ENCODE peak calls at places on chromosomes 16 and 17, in nine cellular contexts. U, V, Y, I, D, G, N, K and O are unnamed samples.

GRCh38 chr17:58329035-58329807 is 626 bp upstream of the TSPOAP1 start:
- DNase-seq in U (peak; percentile 62), V (no peak), Y (no peak), I (peak; percentile 78), D (no peak), G (peak; percentile 50), N (no peak), K (no peak), O (no peak)

GRCh38 chr16:27823438-27823820 is 240.1 kb downstream of the GSG1L start:
- DNase-seq in U (no peak), V (no peak), Y (no peak), I (no peak), D (no peak), G (no peak), N (no peak), K (no peak), O (no peak)

GRCh38 chr16:25501530-25502255 is 190.1 kb upstream of the HS3ST4 start:
- DNase-seq in U (no peak), V (no peak), Y (no peak), I (no peak), D (no peak), G (no peak), N (no peak), K (no peak), O (no peak)

GRCh38 chr17:4558311-4558972 is 1.9 kb downstream of the GGT6 start:
- DNase-seq in U (no peak), V (no peak), Y (no peak), I (no peak), D (no peak), G (no peak), N (no peak), K (no peak), O (no peak)

GRCh38 chr16:15494231-15494630 is 59.8 kb downstream of the BMERB1 start:
- DNase-seq in U (no peak), V (peak; percentile 61), Y (no peak), I (no peak), D (peak; percentile 77), G (no peak), N (peak; percentile 56), K (no peak), O (peak; percentile 27)

GRCh38 chr16:86220552-86220951 is 289.8 kb upstream of the FOXF1 start:
- DNase-seq in U (no peak), V (peak; percentile 36), Y (peak; percentile 2), I (no peak), D (peak; percentile 38), G (no peak), N (peak; percentile 64), K (no peak), O (peak; percentile 35)

GRCh38 chr17:1992541-1992940 is 32.6 kb downstream of the RTN4RL1 start:
- DNase-seq in U (no peak), V (no peak), Y (no peak), I (no peak), D (no peak), G (peak; percentile 56), N (no peak), K (no peak), O (no peak)

GRCh38 chr16:709651-710499 is 4.3 kb upstream of the FBXL16 start:
- DNase-seq in U (no peak), V (peak; percentile 82), Y (no peak), I (no peak), D (peak; percentile 62), G (peak; percentile 90), N (peak; percentile 88), K (no peak), O (peak; percentile 87)

GRCh38 chr16:69535123-69536050 is 30.4 kb upstream of the NFAT5 start:
- DNase-seq in U (no peak), V (peak; percentile 51), Y (no peak), I (no peak), D (peak; percentile 66), G (no peak), N (peak; percentile 65), K (no peak), O (peak; percentile 62)

GRCh38 chr16:49327466-49327865 is 45.8 kb upstream of the CBLN1 start:
- DNase-seq in U (no peak), V (no peak), Y (no peak), I (no peak), D (no peak), G (no peak), N (no peak), K (no peak), O (no peak)

GRCh38 chr17:5610956-5611355 is 26.6 kb upstream of the NLRP1 start:
- DNase-seq in U (no peak), V (no peak), Y (no peak), I (no peak), D (no peak), G (no peak), N (no peak), K (no peak), O (no peak)

GRCh38 chr17:47304191-47304590 is 19.6 kb upstream of the EFCAB13 start:
- DNase-seq in U (no peak), V (peak; percentile 69), Y (no peak), I (no peak), D (peak; percentile 96), G (no peak), N (no peak), K (no peak), O (peak; percentile 42)

GRCh38 chr16:87746178-87746577 is 19.6 kb downstream of the KLHDC4 start:
- DNase-seq in U (no peak), V (no peak), Y (no peak), I (no peak), D (no peak), G (no peak), N (no peak), K (no peak), O (no peak)

GRCh38 chr17:14833201-14833773 is 431.8 kb downstream of the PMP22 start:
- DNase-seq in U (no peak), V (peak; percentile 7), Y (no peak), I (no peak), D (peak; percentile 81), G (no peak), N (peak; percentile 94), K (no peak), O (peak; percentile 12)

GRCh38 chr17:19533036-19533717 is 477 bp upstream of the SLC47A1 start:
- DNase-seq in U (no peak), V (no peak), Y (no peak), I (no peak), D (no peak), G (no peak), N (no peak), K (no peak), O (no peak)

GRCh38 chr16:629289-630023 is 1.3 kb upstream of the WFIKKN1 start:
- DNase-seq in U (no peak), V (no peak), Y (peak; percentile 31), I (no peak), D (no peak), G (no peak), N (no peak), K (no peak), O (no peak)

GRCh38 chr17:4509923-4510614 is 11.4 kb downstream of the SPNS2 start:
- DNase-seq in U (no peak), V (no peak), Y (no peak), I (no peak), D (no peak), G (no peak), N (no peak), K (no peak), O (no peak)

GRCh38 chr17:32127156-32127897 is 15.0 kb upstream of the RHOT1 start:
- DNase-seq in U (peak; percentile 44), V (peak; percentile 76), Y (peak; percentile 74), I (peak; percentile 50), D (peak; percentile 71), G (peak; percentile 76), N (peak; percentile 54), K (peak; percentile 87), O (peak; percentile 71)